ENCODE peak calls at places on chromosome 21, in ten cellular contexts. A is adrenal gland, M is Right ventricle myocardium inferior, V is COR-L47, K is G401, F is mammary epithelial cell, J is ACHN, Y is anterior cingulate cortex, E is RPMI8226, B is KBM-7. T is an unnamed sample.

GRCh38 chr21:22409571-22409970 is 1411.4 kb downstream of the NCAM2 start:
- DNase-seq in B (no peak), K (no peak), E (no peak), F (no peak), M (no peak), Y (no peak), J (no peak), A (no peak), V (no peak), T (no peak)

GRCh38 chr21:42234026-42234425 is 15.1 kb downstream of the ABCG1 start:
- DNase-seq in J (no peak), K (no peak), M (no peak), E (peak; percentile 35), V (no peak), B (no peak), Y (no peak), F (no peak), A (no peak), T (peak; percentile 53)

GRCh38 chr21:19900149-19900548 is 1098.1 kb upstream of the NCAM2 start:
- DNase-seq in E (no peak), B (no peak), J (no peak), F (no peak), Y (no peak), V (no peak), K (no peak), A (no peak), M (no peak), T (peak; percentile 55)

GRCh38 chr21:46195595-46196195 is 11.4 kb upstream of the SPATC1L start:
- DNase-seq in A (peak; percentile 3), J (no peak), V (no peak), E (no peak), M (no peak), F (no peak), Y (no peak), B (no peak), K (no peak), T (no peak)

GRCh38 chr21:33761104-33762036 is 119.1 kb downstream of the ITSN1 start:
- DNase-seq in B (peak; percentile 66), V (no peak), M (no peak), E (peak; percentile 81), A (peak; percentile 31), Y (no peak), J (peak; percentile 93), F (peak; percentile 81), K (peak; percentile 68), T (no peak)

GRCh38 chr21:33196956-33197374 is 32.8 kb upstream of the IFNAR2 start:
- DNase-seq in E (peak; percentile 76), V (peak; percentile 66), Y (peak; percentile 71), M (no peak), K (peak; percentile 84), B (peak; percentile 72), J (peak; percentile 63), A (peak; percentile 74), F (peak; percentile 35), T (no peak)

GRCh38 chr21:45973475-45974072 is 8.0 kb upstream of the COL6A1 start:
- DNase-seq in B (peak; percentile 90), Y (no peak), V (peak; percentile 43), J (peak; percentile 56), M (peak; percentile 92), A (peak; percentile 75), K (peak; percentile 59), E (peak; percentile 64), F (peak; percentile 24), T (peak; percentile 93)

GRCh38 chr21:37341254-37341960 is 25.2 kb upstream of the DYRK1A start:
- DNase-seq in B (no peak), J (no peak), Y (no peak), E (no peak), V (no peak), K (no peak), M (no peak), F (peak; percentile 17), A (no peak), T (no peak)

GRCh38 chr21:43279578-43279894 is 110.7 kb downstream of the CRYAA start:
- DNase-seq in K (no peak), F (no peak), M (peak; percentile 16), E (no peak), B (no peak), J (no peak), V (no peak), A (no peak), Y (no peak), T (peak; percentile 56)

GRCh38 chr21:41615613-41616012 is 107.7 kb upstream of the TMPRSS2 start:
- DNase-seq in K (no peak), E (no peak), Y (no peak), M (no peak), B (no peak), V (no peak), F (peak; percentile 93), J (peak; percentile 10), A (no peak), T (no peak)

GRCh38 chr21:18449586-18449985 is 46.0 kb upstream of the TMPRSS15 start:
- DNase-seq in Y (no peak), B (no peak), K (no peak), E (no peak), V (no peak), J (no peak), M (no peak), A (no peak), F (no peak), T (no peak)

GRCh38 chr21:40054403-40054802 is 187.2 kb downstream of the PCP4 start:
- DNase-seq in A (no peak), J (no peak), M (peak; percentile 65), F (peak; percentile 83), Y (no peak), E (peak; percentile 93), B (no peak), V (peak; percentile 98), K (no peak), T (peak; percentile 89)

GRCh38 chr21:25283720-25284119 is 323.6 kb downstream of the MRPL39 start:
- DNase-seq in J (peak; percentile 39), M (no peak), E (peak; percentile 36), A (no peak), Y (no peak), K (no peak), B (peak; percentile 48), F (no peak), V (peak; percentile 4), T (no peak)

GRCh38 chr21:34690041-34690792 is 21.4 kb downstream of the CLIC6 start:
- DNase-seq in K (no peak), B (no peak), F (peak; percentile 49), Y (no peak), E (no peak), V (peak; percentile 92), A (no peak), J (no peak), M (no peak), T (no peak)

GRCh38 chr21:32819702-32820101 is 48.1 kb upstream of the PAXBP1 start:
- DNase-seq in B (no peak), V (no peak), Y (no peak), K (no peak), A (no peak), M (no peak), J (no peak), E (no peak), F (no peak), T (no peak)

GRCh38 chr21:18334066-18334465 is 69.5 kb downstream of the TMPRSS15 start:
- DNase-seq in J (no peak), V (no peak), Y (no peak), B (no peak), A (no peak), K (no peak), E (no peak), F (no peak), M (no peak), T (no peak)

GRCh38 chr21:45126085-45126687 is 51.8 kb downstream of the ADARB1 start:
- DNase-seq in V (no peak), Y (no peak), B (no peak), A (no peak), K (peak; percentile 92), J (no peak), M (no peak), F (no peak), E (no peak), T (no peak)

GRCh38 chr21:46455575-46456385 is 2.9 kb upstream of the DIP2A start:
- DNase-seq in J (no peak), M (no peak), F (peak; percentile 71), A (peak; percentile 42), E (no peak), K (no peak), B (no peak), Y (no peak), V (no peak), T (no peak)

T was measured in kidney.